ENCODE peak calls at places on chromosomes 6 and 20, in four cellular contexts. One of them, this sample, is unnamed.

GRCh38 chr6:170295519-170296422 is 4.9 kb upstream of the DLL1 start:
- DNase-seq in T-helper 1 cell: no peak
- DNase-seq in mesothelial cell of epicardium: no peak
- DNase-seq in EH: no peak
- DNase-seq in this sample: no peak

GRCh38 chr6:129694036-129694435 is 15.9 kb downstream of the ARHGAP18 start:
- DNase-seq in T-helper 1 cell: no peak
- DNase-seq in mesothelial cell of epicardium: no peak
- DNase-seq in EH: no peak
- DNase-seq in this sample: no peak

GRCh38 chr6:144909753-144910280 is 624.7 kb downstream of the UTRN start:
- DNase-seq in T-helper 1 cell: no peak
- DNase-seq in mesothelial cell of epicardium: no peak
- DNase-seq in EH: peak
- DNase-seq in this sample: no peak

GRCh38 chr20:309306-309840 is 12.0 kb downstream of the ZCCHC3 start:
- DNase-seq in T-helper 1 cell: no peak
- DNase-seq in mesothelial cell of epicardium: no peak
- DNase-seq in EH: peak
- DNase-seq in this sample: no peak

GRCh38 chr20:47440857-47441773 is 60.6 kb upstream of the NCOA3 start:
- DNase-seq in T-helper 1 cell: no peak
- DNase-seq in mesothelial cell of epicardium: no peak
- DNase-seq in EH: peak
- DNase-seq in this sample: no peak

GRCh38 chr20:20448891-20449290 is 81.0 kb downstream of the INSM1 start:
- DNase-seq in T-helper 1 cell: no peak
- DNase-seq in mesothelial cell of epicardium: no peak
- DNase-seq in EH: no peak
- DNase-seq in this sample: no peak

GRCh38 chr6:109461733-109462526 is 6.4 kb upstream of the MICAL1 start:
- DNase-seq in T-helper 1 cell: no peak
- DNase-seq in mesothelial cell of epicardium: no peak
- DNase-seq in EH: no peak
- DNase-seq in this sample: no peak

GRCh38 chr6:166418691-166419143 is 36.0 kb upstream of the MPC1 start:
- DNase-seq in T-helper 1 cell: no peak
- DNase-seq in mesothelial cell of epicardium: no peak
- DNase-seq in EH: no peak
- DNase-seq in this sample: no peak

GRCh38 chr6:35213161-35213823 is 464 bp upstream of the SCUBE3 start:
- DNase-seq in T-helper 1 cell: no peak
- DNase-seq in mesothelial cell of epicardium: peak
- DNase-seq in EH: no peak
- DNase-seq in this sample: no peak

GRCh38 chr6:16669227-16669626 is 92.0 kb downstream of the ATXN1 start:
- DNase-seq in T-helper 1 cell: peak
- DNase-seq in mesothelial cell of epicardium: no peak
- DNase-seq in EH: peak
- DNase-seq in this sample: no peak

GRCh38 chr6:113857565-113858066 is 471 bp downstream of the MARCKS start:
- DNase-seq in T-helper 1 cell: no peak
- DNase-seq in mesothelial cell of epicardium: peak
- DNase-seq in EH: no peak
- DNase-seq in this sample: no peak

GRCh38 chr6:28866342-28867077 is 57.3 kb downstream of the TRIM27 start:
- DNase-seq in T-helper 1 cell: peak
- DNase-seq in mesothelial cell of epicardium: peak
- DNase-seq in EH: peak
- DNase-seq in this sample: peak

GRCh38 chr6:10180138-10181074 is 234.5 kb downstream of the TFAP2A start:
- DNase-seq in T-helper 1 cell: no peak
- DNase-seq in mesothelial cell of epicardium: no peak
- DNase-seq in EH: no peak
- DNase-seq in this sample: no peak

GRCh38 chr6:34386316-34387137 is 5.9 kb downstream of the NUDT3 start:
- DNase-seq in T-helper 1 cell: no peak
- DNase-seq in mesothelial cell of epicardium: no peak
- DNase-seq in EH: peak
- DNase-seq in this sample: no peak

GRCh38 chr20:12203399-12203798 is 285.7 kb downstream of the BTBD3 start:
- DNase-seq in T-helper 1 cell: no peak
- DNase-seq in mesothelial cell of epicardium: no peak
- DNase-seq in EH: no peak
- DNase-seq in this sample: no peak

GRCh38 chr20:57033994-57034393 is 232.4 kb downstream of the BMP7 start:
- DNase-seq in T-helper 1 cell: no peak
- DNase-seq in mesothelial cell of epicardium: no peak
- DNase-seq in EH: peak
- DNase-seq in this sample: no peak

GRCh38 chr6:147651249-147652063 is 143.0 kb downstream of the SAMD5 start:
- DNase-seq in T-helper 1 cell: no peak
- DNase-seq in mesothelial cell of epicardium: no peak
- DNase-seq in EH: peak
- DNase-seq in this sample: no peak

GRCh38 chr6:75230484-75231325 is 12.9 kb downstream of the COX7A2 start:
- DNase-seq in T-helper 1 cell: no peak
- DNase-seq in mesothelial cell of epicardium: no peak
- DNase-seq in EH: peak
- DNase-seq in this sample: no peak

GRCh38 chr6:139342957-139343750 is 31.3 kb downstream of the CITED2 start:
- DNase-seq in T-helper 1 cell: no peak
- DNase-seq in mesothelial cell of epicardium: no peak
- DNase-seq in EH: no peak
- DNase-seq in this sample: no peak

GRCh38 chr20:63664861-63665594 is 6.9 kb downstream of the RTEL1 start:
- DNase-seq in T-helper 1 cell: no peak
- DNase-seq in mesothelial cell of epicardium: no peak
- DNase-seq in EH: no peak
- DNase-seq in this sample: no peak

This sample was measured in breast epithelium.